ENCODE peak calls at places on chromosomes 7 and 10, in six cellular contexts. H is A549, Y is body of pancreas, C is NCI-H2029 treated with DMSO at 0.1 percent for 48 hours, O is tibial artery, K is AG20443. M is an unnamed sample.
A peak's percentile ranks its signal among the peaks of the same experiment; 100 is the strongest.

GRCh38 chr10:16566202-16566805 is 44.6 kb upstream of the C1QL3 start:
- DNase-seq in H (no peak), Y (no peak), C (no peak), O (no peak), K (no peak), M (no peak)

GRCh38 chr7:1122832-1123501 is 35.1 kb downstream of the GPER1 start:
- DNase-seq in H (no peak), Y (no peak), C (no peak), O (no peak), K (no peak), M (no peak)

GRCh38 chr10:118442032-118442431 is 99.9 kb upstream of the FAM204A start:
- DNase-seq in H (no peak), Y (no peak), C (no peak), O (no peak), K (no peak), M (no peak)

GRCh38 chr10:22992621-22993020 is 64.8 kb downstream of the ARMC3 start:
- DNase-seq in H (no peak), Y (no peak), C (no peak), O (no peak), K (no peak), M (no peak)

GRCh38 chr7:146982482-146982881 is 865.9 kb downstream of the CNTNAP2 start:
- DNase-seq in H (no peak), Y (no peak), C (no peak), O (no peak), K (no peak), M (no peak)

GRCh38 chr10:1149793-1150637 is 93.8 kb downstream of the WDR37 start:
- DNase-seq in H (no peak), Y (peak; percentile 34), C (no peak), O (no peak), K (no peak), M (no peak)

GRCh38 chr7:131583430-131583829 is 27.0 kb upstream of the PODXL start:
- DNase-seq in H (no peak), Y (no peak), C (no peak), O (no peak), K (no peak), M (no peak)

GRCh38 chr10:126907423-126907970 is 2.3 kb downstream of the DOCK1 start:
- DNase-seq in H (peak; percentile 15), Y (no peak), C (no peak), O (no peak), K (no peak), M (no peak)

GRCh38 chr10:29688230-29688634 is 53.5 kb upstream of the SVIL start:
- DNase-seq in H (no peak), Y (no peak), C (no peak), O (no peak), K (no peak), M (no peak)

GRCh38 chr7:158827411-158828342 is 1.6 kb downstream of the ESYT2 start:
- DNase-seq in H (peak; percentile 63), Y (no peak), C (no peak), O (no peak), K (no peak), M (no peak)

GRCh38 chr10:132105302-132105995 is 39.7 kb downstream of the JAKMIP3 start:
- DNase-seq in H (no peak), Y (no peak), C (no peak), O (no peak), K (no peak), M (no peak)

GRCh38 chr10:29588640-29589421 is 45.9 kb downstream of the SVIL start:
- DNase-seq in H (no peak), Y (no peak), C (no peak), O (no peak), K (peak; percentile 37), M (no peak)

GRCh38 chr10:128268015-128268722 is 141.9 kb upstream of the MKI67 start:
- DNase-seq in H (peak; percentile 50), Y (no peak), C (peak; percentile 8), O (no peak), K (peak; percentile 45), M (no peak)